ENCODE peak calls at places on chromosomes 13 and 19, in seven cellular contexts. M is HepG2, I is ovary, A is adrenal gland, H is testis, Q is uterus, D is heart left ventricle. P is an unnamed sample.
A peak's percentile ranks its signal among the peaks of the same experiment; 100 is the strongest.

GRCh38 chr13:42398542-42398941 is 126.6 kb downstream of the AKAP11 start:
- DNase-seq in M (no peak), Q (no peak), D (no peak), A (no peak), H (no peak), I (no peak), P (no peak)

GRCh38 chr13:29110003-29110402 is 289.9 kb downstream of the MTUS2 start:
- DNase-seq in Q (no peak), H (no peak), A (no peak), D (no peak), I (no peak), M (no peak), P (no peak)

GRCh38 chr19:8215783-8216182 is 6.6 kb downstream of the CERS4 start:
- DNase-seq in A (no peak), M (no peak), Q (no peak), H (no peak), I (no peak), D (no peak), P (no peak)

GRCh38 chr13:35716186-35716585 is 239.7 kb upstream of the MAB21L1 start:
- DNase-seq in D (no peak), Q (no peak), A (no peak), I (no peak), H (no peak), M (no peak), P (no peak)

GRCh38 chr13:113585828-113586355 is 1.3 kb downstream of the TFDP1 start:
- DNase-seq in A (no peak), H (peak; percentile 13), D (no peak), I (no peak), Q (peak; percentile 6), M (no peak), P (peak; percentile 41)

GRCh38 chr19:1066748-1067340 is at the start of gene ARHGAP45:
- DNase-seq in M (no peak), A (no peak), H (no peak), I (no peak), Q (no peak), D (peak; percentile 86), P (peak; percentile 96)

GRCh38 chr19:15815306-15815705 is at the start of gene OR10H1:
- DNase-seq in D (no peak), A (no peak), Q (no peak), M (no peak), I (no peak), H (no peak), P (no peak)

GRCh38 chr19:48946789-48947542 is 7.7 kb upstream of the BAX start:
- DNase-seq in A (no peak), D (no peak), H (no peak), Q (no peak), I (no peak), M (no peak), P (no peak)

GRCh38 chr13:110797230-110797877 is 83.9 kb downstream of the ING1 start:
- DNase-seq in M (no peak), D (no peak), H (no peak), I (no peak), Q (no peak), A (no peak), P (no peak)

GRCh38 chr13:53104120-53104519 is 75.5 kb downstream of the OLFM4 start:
- DNase-seq in I (no peak), M (no peak), A (no peak), Q (no peak), D (peak; percentile 37), H (no peak), P (no peak)

GRCh38 chr19:33306853-33307792 is 4.8 kb upstream of the CEBPA start:
- DNase-seq in Q (no peak), D (peak; percentile 20), A (no peak), H (no peak), I (no peak), M (no peak), P (no peak)

GRCh38 chr13:21058361-21058760 is 3.0 kb downstream of the LATS2 start:
- DNase-seq in H (no peak), D (no peak), I (no peak), M (no peak), A (no peak), Q (no peak), P (no peak)

GRCh38 chr19:44847144-44848035 is 1.3 kb downstream of the NECTIN2 start:
- DNase-seq in A (peak; percentile 80), I (peak; percentile 86), D (peak; percentile 80), Q (peak; percentile 73), M (peak; percentile 42), H (peak; percentile 89), P (peak; percentile 85)

DNA sequence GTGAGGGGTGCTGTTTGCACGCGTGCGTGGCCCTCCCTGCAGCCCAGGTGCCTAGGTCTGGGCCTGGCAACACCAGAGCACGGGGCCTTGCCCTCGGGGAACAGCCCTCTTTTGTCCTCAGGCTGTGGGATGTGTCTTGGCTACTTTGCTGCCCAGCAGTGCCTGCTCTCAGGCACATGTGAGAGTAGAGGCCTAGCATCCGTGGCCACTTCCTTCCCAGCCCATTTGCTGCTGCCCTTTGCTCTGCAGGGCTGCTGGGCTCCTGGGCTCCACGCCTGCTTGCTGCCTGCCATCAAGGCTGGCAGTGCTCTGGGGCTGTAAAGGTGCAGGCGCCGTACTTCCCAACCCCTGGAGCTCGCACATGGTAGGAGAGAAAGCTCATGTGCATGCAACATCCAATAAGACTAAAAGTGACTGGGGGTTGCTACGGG is 46.6 kb downstream of the CAPN12 start:
- DNase-seq in H (no peak), M (no peak), I (no peak), A (no peak), Q (no peak), D (no peak), P (no peak)
- H3K36me3 ChIP-seq in H (no peaks in the 10 kb centered on the region), M (peaks cover 27% of the 10 kb centered on the region), I (no peaks in the 10 kb centered on the region), A (no peaks in the 10 kb centered on the region), Q (no peaks in the 10 kb centered on the region), D (peaks cover 57% of the 10 kb centered on the region), P (peaks cover 24% of the 10 kb centered on the region)

GRCh38 chr13:27424246-27425150 is at the start of gene GTF3A:
- DNase-seq in M (peak; percentile 59), D (peak; percentile 94), A (peak; percentile 79), H (peak; percentile 81), I (peak; percentile 87), Q (peak; percentile 85), P (peak; percentile 96)
- TF ChIP-seq POLR2A in M (peak; percentile 88), D (no peak), A (peak; percentile 92), H (peak; percentile 63), I (peak; percentile 64), Q (peak; percentile 86), P (peak; percentile 42)

GRCh38 chr13:30354481-30355404 is 47.4 kb upstream of the KATNAL1 start:
- DNase-seq in A (no peak), H (no peak), Q (no peak), I (no peak), M (peak; percentile 15), D (no peak), P (peak; percentile 79)

GRCh38 chr13:30355405-30355741 is 48.0 kb upstream of the KATNAL1 start:
- DNase-seq in M (peak; percentile 49), I (no peak), Q (no peak), D (no peak), H (no peak), A (no peak), P (peak; percentile 90)

GRCh38 chr13:30353060-30353459 is 45.7 kb upstream of the KATNAL1 start:
- DNase-seq in M (no peak), A (no peak), Q (no peak), D (no peak), H (no peak), I (no peak), P (no peak)

GRCh38 chr13:30353601-30354000 is 46.2 kb upstream of the KATNAL1 start:
- DNase-seq in A (no peak), I (no peak), M (no peak), Q (no peak), D (no peak), H (no peak), P (no peak)

GRCh38 chr13:30355839-30356238 is 48.5 kb upstream of the KATNAL1 start:
- DNase-seq in A (no peak), Q (no peak), H (no peak), M (no peak), I (no peak), D (no peak), P (no peak)
- H3K36me3 ChIP-seq in A (no peaks in the 10 kb centered on the region), Q (no peaks in the 10 kb centered on the region), H (no peaks in the 10 kb centered on the region), M (no peaks in the 10 kb centered on the region), I (no peaks in the 10 kb centered on the region), D (no peaks in the 10 kb centered on the region), P (no peaks in the 10 kb centered on the region)

GRCh38 chr13:99546878-99547277 is 45.6 kb downstream of the TM9SF2 start:
- DNase-seq in A (no peak), M (no peak), H (no peak), D (no peak), Q (no peak), I (no peak), P (no peak)
- TF ChIP-seq POLR2A in A (no peak), M (no peak), H (no peak), D (no peak), Q (no peak), I (no peak), P (no peak)